ENCODE peak calls at places on chromosomes 13 and 19, in six cellular contexts. One of them, this sample, is unnamed.

GRCh38 chr19:51572908-51573307 is 1.8 kb downstream of the ZNF175 start:
- DNase-seq in neuronal stem cell: no peak
- DNase-seq in IMR-90: peak
- DNase-seq in H1: no peak
- DNase-seq in mesenchymal stem cell: peak
- DNase-seq in trophoblast cell: no peak
- DNase-seq in this sample: no peak

GRCh38 chr13:65744761-65745160 is 1485.4 kb downstream of the PCDH9 start:
- DNase-seq in neuronal stem cell: no peak
- DNase-seq in IMR-90: peak
- DNase-seq in H1: no peak
- DNase-seq in mesenchymal stem cell: no peak
- DNase-seq in trophoblast cell: no peak
- DNase-seq in this sample: no peak

GRCh38 chr19:3526507-3527244 is 12.3 kb upstream of the TEKTIP1 start:
- DNase-seq in neuronal stem cell: no peak
- DNase-seq in IMR-90: no peak
- DNase-seq in H1: no peak
- DNase-seq in mesenchymal stem cell: no peak
- DNase-seq in trophoblast cell: no peak
- DNase-seq in this sample: no peak

GRCh38 chr19:8206147-8207087 is 2.8 kb upstream of the CERS4 start:
- DNase-seq in neuronal stem cell: no peak
- DNase-seq in IMR-90: no peak
- DNase-seq in H1: no peak
- DNase-seq in mesenchymal stem cell: no peak
- DNase-seq in trophoblast cell: no peak
- DNase-seq in this sample: peak

GRCh38 chr13:20053016-20053415 is 94.5 kb downstream of the ZMYM2 start:
- DNase-seq in neuronal stem cell: no peak
- DNase-seq in IMR-90: no peak
- DNase-seq in H1: no peak
- DNase-seq in mesenchymal stem cell: no peak
- DNase-seq in trophoblast cell: no peak
- DNase-seq in this sample: no peak

GRCh38 chr19:52248256-52248655 is 21.1 kb upstream of the ZNF766 start:
- DNase-seq in neuronal stem cell: no peak
- DNase-seq in IMR-90: peak
- DNase-seq in H1: peak
- DNase-seq in mesenchymal stem cell: peak
- DNase-seq in trophoblast cell: peak
- DNase-seq in this sample: peak

GRCh38 chr13:106570354-106570822 is 2.5 kb upstream of the ARGLU1 start:
- DNase-seq in neuronal stem cell: peak
- DNase-seq in IMR-90: peak
- DNase-seq in H1: peak
- DNase-seq in mesenchymal stem cell: peak
- DNase-seq in trophoblast cell: peak
- DNase-seq in this sample: peak

GRCh38 chr13:47499358-47500150 is 501.5 kb downstream of the SUCLA2 start:
- DNase-seq in neuronal stem cell: no peak
- DNase-seq in IMR-90: peak
- DNase-seq in H1: no peak
- DNase-seq in mesenchymal stem cell: peak
- DNase-seq in trophoblast cell: no peak
- DNase-seq in this sample: no peak

GRCh38 chr19:8484331-8484894 is 18.0 kb downstream of the PRAM1 start:
- DNase-seq in neuronal stem cell: no peak
- DNase-seq in IMR-90: no peak
- DNase-seq in H1: no peak
- DNase-seq in mesenchymal stem cell: no peak
- DNase-seq in trophoblast cell: no peak
- DNase-seq in this sample: no peak

GRCh38 chr13:112545866-112546265 is 42.1 kb downstream of the TUBGCP3 start:
- DNase-seq in neuronal stem cell: no peak
- DNase-seq in IMR-90: peak
- DNase-seq in H1: no peak
- DNase-seq in mesenchymal stem cell: peak
- DNase-seq in trophoblast cell: no peak
- DNase-seq in this sample: no peak

GRCh38 chr13:24502567-24503375 is 9.8 kb downstream of the PARP4 start:
- DNase-seq in neuronal stem cell: peak
- DNase-seq in IMR-90: peak
- DNase-seq in H1: no peak
- DNase-seq in mesenchymal stem cell: peak
- DNase-seq in trophoblast cell: peak
- DNase-seq in this sample: peak

GRCh38 chr13:49217962-49218492 is 2.1 kb upstream of the MLNR start:
- DNase-seq in neuronal stem cell: no peak
- DNase-seq in IMR-90: no peak
- DNase-seq in H1: peak
- DNase-seq in mesenchymal stem cell: no peak
- DNase-seq in trophoblast cell: no peak
- DNase-seq in this sample: no peak

GRCh38 chr13:43487885-43488284 is 298.9 kb downstream of the ENOX1 start:
- DNase-seq in neuronal stem cell: no peak
- DNase-seq in IMR-90: no peak
- DNase-seq in H1: no peak
- DNase-seq in mesenchymal stem cell: no peak
- DNase-seq in trophoblast cell: no peak
- DNase-seq in this sample: no peak

GRCh38 chr13:41458939-41459753 is 1.8 kb downstream of the RGCC start:
- DNase-seq in neuronal stem cell: no peak
- DNase-seq in IMR-90: peak
- DNase-seq in H1: peak
- DNase-seq in mesenchymal stem cell: peak
- DNase-seq in trophoblast cell: peak
- DNase-seq in this sample: peak

GRCh38 chr13:30422056-30422914 is at the start of gene UBE2L5:
- DNase-seq in neuronal stem cell: peak
- DNase-seq in IMR-90: peak
- DNase-seq in H1: peak
- DNase-seq in mesenchymal stem cell: peak
- DNase-seq in trophoblast cell: peak
- DNase-seq in this sample: peak

GRCh38 chr19:19459707-19460251 is 54.3 kb downstream of the GATAD2A start:
- DNase-seq in neuronal stem cell: no peak
- DNase-seq in IMR-90: peak
- DNase-seq in H1: no peak
- DNase-seq in mesenchymal stem cell: peak
- DNase-seq in trophoblast cell: peak
- DNase-seq in this sample: no peak

GRCh38 chr13:111210945-111211469 is 95.9 kb downstream of the ARHGEF7 start:
- DNase-seq in neuronal stem cell: no peak
- DNase-seq in IMR-90: no peak
- DNase-seq in H1: no peak
- DNase-seq in mesenchymal stem cell: peak
- DNase-seq in trophoblast cell: no peak
- DNase-seq in this sample: peak

GRCh38 chr13:47519626-47520025 is 481.4 kb downstream of the SUCLA2 start:
- DNase-seq in neuronal stem cell: no peak
- DNase-seq in IMR-90: no peak
- DNase-seq in H1: no peak
- DNase-seq in mesenchymal stem cell: no peak
- DNase-seq in trophoblast cell: no peak
- DNase-seq in this sample: no peak

GRCh38 chr13:28423010-28423409 is 71.9 kb downstream of the FLT1 start:
- DNase-seq in neuronal stem cell: no peak
- DNase-seq in IMR-90: no peak
- DNase-seq in H1: no peak
- DNase-seq in mesenchymal stem cell: no peak
- DNase-seq in trophoblast cell: no peak
- DNase-seq in this sample: no peak

GRCh38 chr19:56404705-56405056 is 549 bp downstream of the ZNF583 start:
- DNase-seq in neuronal stem cell: no peak
- DNase-seq in IMR-90: no peak
- DNase-seq in H1: no peak
- DNase-seq in mesenchymal stem cell: no peak
- DNase-seq in trophoblast cell: no peak
- DNase-seq in this sample: no peak
- H3K23ac ChIP-seq in neuronal stem cell: peak
- H3K23ac ChIP-seq in IMR-90: peak
- H3K23ac ChIP-seq in H1: no peak
- H3K23ac ChIP-seq in mesenchymal stem cell: no peak
- H3K23ac ChIP-seq in trophoblast cell: peak
- H3K23ac ChIP-seq in this sample: no peak

DNA sequence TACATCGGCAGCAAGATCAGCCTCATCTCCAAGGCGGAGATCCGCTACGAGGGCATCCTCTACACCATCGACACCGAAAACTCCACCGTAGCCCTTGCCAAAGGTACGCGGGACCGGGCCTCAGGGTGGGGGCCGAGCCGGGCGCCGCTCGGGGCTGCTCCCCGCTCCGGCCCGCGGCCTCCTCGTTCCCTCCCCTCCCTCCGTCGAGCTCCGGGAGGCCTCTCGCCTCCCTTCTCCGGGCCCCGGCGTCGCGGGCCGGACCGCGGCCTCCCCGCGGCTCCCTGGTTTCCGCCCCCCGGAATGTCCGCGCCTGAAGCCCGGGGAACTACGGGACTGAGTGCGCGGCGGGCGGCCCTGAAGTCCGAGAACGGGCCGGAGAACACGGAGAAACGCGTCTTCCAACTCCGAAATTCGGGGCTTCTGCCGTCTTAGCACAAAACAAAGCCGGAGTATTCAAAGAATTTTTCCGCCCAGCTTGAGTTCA is 399 bp downstream of the LSM14A start:
- DNase-seq in neuronal stem cell: no peak
- DNase-seq in IMR-90: no peak
- DNase-seq in H1: no peak
- DNase-seq in mesenchymal stem cell: no peak
- DNase-seq in trophoblast cell: no peak
- DNase-seq in this sample: no peak
- H2BK5ac ChIP-seq in neuronal stem cell: peak
- H2BK5ac ChIP-seq in IMR-90: peak
- H2BK5ac ChIP-seq in H1: peak
- H2BK5ac ChIP-seq in mesenchymal stem cell: peak
- H2BK5ac ChIP-seq in trophoblast cell: peak
- H2BK5ac ChIP-seq in this sample: peak

GRCh38 chr19:10761443-10762242 is 43.8 kb downstream of the DNM2 start:
- DNase-seq in neuronal stem cell: no peak
- DNase-seq in IMR-90: no peak
- DNase-seq in H1: no peak
- DNase-seq in mesenchymal stem cell: no peak
- DNase-seq in trophoblast cell: no peak
- DNase-seq in this sample: no peak
- H3K4me3 ChIP-seq in neuronal stem cell: no peak
- H3K4me3 ChIP-seq in IMR-90: no peak
- H3K4me3 ChIP-seq in H1: no peak
- H3K4me3 ChIP-seq in mesenchymal stem cell: no peak
- H3K4me3 ChIP-seq in trophoblast cell: no peak
- H3K4me3 ChIP-seq in this sample: no peak

DNA sequence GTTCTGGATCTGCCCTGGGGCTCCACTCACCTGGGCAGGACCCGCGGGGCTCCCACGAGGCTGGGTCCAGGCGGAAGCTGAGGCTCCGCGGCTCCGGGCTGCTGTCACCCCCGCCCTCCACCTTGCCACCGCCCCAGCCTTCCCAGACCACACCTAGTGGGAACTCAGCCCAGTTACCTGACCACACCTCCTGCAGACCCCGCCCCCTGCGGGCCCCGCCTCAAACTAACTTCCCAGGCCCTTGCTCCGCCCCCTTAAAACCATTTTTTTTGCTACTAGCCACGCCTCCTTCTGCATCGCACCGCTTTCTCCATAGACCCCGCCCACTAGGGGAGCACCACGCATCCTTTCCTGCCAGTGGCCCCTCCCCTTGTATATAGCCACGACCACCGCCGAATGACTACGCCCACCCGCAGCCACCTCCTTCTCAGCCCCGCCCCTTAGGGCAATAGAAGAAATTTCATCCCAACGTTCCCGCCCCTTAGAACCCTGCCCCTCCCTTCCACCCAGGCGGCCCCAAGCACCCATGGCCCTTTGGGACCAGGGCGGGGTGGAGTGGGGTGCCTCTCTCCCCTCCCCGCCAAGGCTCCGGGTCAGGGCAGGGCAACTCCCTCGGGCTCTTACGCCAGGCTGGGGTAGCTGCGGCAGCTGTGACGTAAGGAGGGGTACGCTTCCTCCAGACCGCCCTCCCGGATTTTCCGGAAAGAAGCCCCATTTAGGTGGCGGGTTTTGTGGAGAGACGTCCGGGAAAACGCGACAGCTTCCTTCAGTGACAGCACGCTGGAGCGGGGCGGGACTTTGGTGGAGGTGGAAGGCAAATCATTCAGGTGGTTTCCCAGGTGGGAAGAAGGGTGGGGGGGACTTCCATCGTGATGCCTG is at the start of gene SH2D3A:
- DNase-seq in neuronal stem cell: peak
- DNase-seq in IMR-90: peak
- DNase-seq in H1: peak
- DNase-seq in mesenchymal stem cell: peak
- DNase-seq in trophoblast cell: peak
- DNase-seq in this sample: peak
- H3K23ac ChIP-seq in neuronal stem cell: peak
- H3K23ac ChIP-seq in IMR-90: no peak
- H3K23ac ChIP-seq in H1: no peak
- H3K23ac ChIP-seq in mesenchymal stem cell: no peak
- H3K23ac ChIP-seq in trophoblast cell: peak
- H3K23ac ChIP-seq in this sample: no peak

GRCh38 chr13:21060063-21060826 is 1.1 kb downstream of the LATS2 start:
- DNase-seq in neuronal stem cell: no peak
- DNase-seq in IMR-90: peak
- DNase-seq in H1: peak
- DNase-seq in mesenchymal stem cell: peak
- DNase-seq in trophoblast cell: peak
- DNase-seq in this sample: peak

GRCh38 chr13:21058361-21058760 is 3.0 kb downstream of the LATS2 start:
- DNase-seq in neuronal stem cell: no peak
- DNase-seq in IMR-90: no peak
- DNase-seq in H1: no peak
- DNase-seq in mesenchymal stem cell: no peak
- DNase-seq in trophoblast cell: no peak
- DNase-seq in this sample: no peak

GRCh38 chr13:21060827-21061076 is 634 bp downstream of the LATS2 start:
- DNase-seq in neuronal stem cell: no peak
- DNase-seq in IMR-90: no peak
- DNase-seq in H1: no peak
- DNase-seq in mesenchymal stem cell: no peak
- DNase-seq in trophoblast cell: no peak
- DNase-seq in this sample: no peak

GRCh38 chr13:21063031-21063430 is 1.6 kb upstream of the LATS2 start:
- DNase-seq in neuronal stem cell: no peak
- DNase-seq in IMR-90: no peak
- DNase-seq in H1: peak
- DNase-seq in mesenchymal stem cell: no peak
- DNase-seq in trophoblast cell: no peak
- DNase-seq in this sample: no peak

GRCh38 chr13:21061077-21061945 is at the start of gene LATS2:
- DNase-seq in neuronal stem cell: peak
- DNase-seq in IMR-90: peak
- DNase-seq in H1: peak
- DNase-seq in mesenchymal stem cell: peak
- DNase-seq in trophoblast cell: peak
- DNase-seq in this sample: peak
- H2BK5ac ChIP-seq in neuronal stem cell: peak
- H2BK5ac ChIP-seq in IMR-90: peak
- H2BK5ac ChIP-seq in H1: peak
- H2BK5ac ChIP-seq in mesenchymal stem cell: peak
- H2BK5ac ChIP-seq in trophoblast cell: peak
- H2BK5ac ChIP-seq in this sample: peak